ENCODE peak calls at places on chromosomes 6 and 20, in six cellular contexts. One of them, this sample, is unnamed.

GRCh38 chr6:126034671-126035070 is 48.3 kb downstream of the TRMT11 start:
- DNase-seq in HepG2: no peak
- DNase-seq in A549: no peak
- DNase-seq in GM12878: no peak
- DNase-seq in endothelial cell of umbilical vein: no peak
- DNase-seq in K562: no peak
- DNase-seq in this sample: no peak

GRCh38 chr20:39795401-39796272 is 833.5 kb downstream of the DHX35 start:
- DNase-seq in endothelial cell of umbilical vein: no peak
- DNase-seq in K562: no peak
- DNase-seq in HepG2: no peak
- DNase-seq in A549: no peak
- DNase-seq in GM12878: no peak
- DNase-seq in this sample: no peak

GRCh38 chr6:111841822-111842221 is 31.4 kb downstream of the FYN start:
- DNase-seq in A549: no peak
- DNase-seq in endothelial cell of umbilical vein: peak
- DNase-seq in K562: no peak
- DNase-seq in GM12878: peak
- DNase-seq in HepG2: no peak
- DNase-seq in this sample: peak

GRCh38 chr6:152323376-152323775 is 313.8 kb downstream of the SYNE1 start:
- DNase-seq in K562: no peak
- DNase-seq in GM12878: no peak
- DNase-seq in A549: no peak
- DNase-seq in HepG2: no peak
- DNase-seq in endothelial cell of umbilical vein: no peak
- DNase-seq in this sample: no peak

GRCh38 chr6:27174958-27175357 is 72.5 kb upstream of the PRSS16 start:
- DNase-seq in K562: peak
- DNase-seq in endothelial cell of umbilical vein: no peak
- DNase-seq in HepG2: no peak
- DNase-seq in GM12878: no peak
- DNase-seq in A549: no peak
- DNase-seq in this sample: no peak

GRCh38 chr20:60352017-60352416 is 393.8 kb downstream of the CDH26 start:
- DNase-seq in K562: no peak
- DNase-seq in endothelial cell of umbilical vein: no peak
- DNase-seq in HepG2: no peak
- DNase-seq in GM12878: no peak
- DNase-seq in A549: no peak
- DNase-seq in this sample: no peak

GRCh38 chr6:160055378-160055777 is 66.2 kb upstream of the SLC22A1 start:
- DNase-seq in A549: no peak
- DNase-seq in endothelial cell of umbilical vein: no peak
- DNase-seq in HepG2: no peak
- DNase-seq in GM12878: no peak
- DNase-seq in K562: no peak
- DNase-seq in this sample: no peak

GRCh38 chr20:33401042-33401921 is at the start of gene CDK5RAP1:
- DNase-seq in GM12878: peak
- DNase-seq in endothelial cell of umbilical vein: peak
- DNase-seq in A549: peak
- DNase-seq in K562: peak
- DNase-seq in HepG2: peak
- DNase-seq in this sample: peak

GRCh38 chr6:47071681-47072080 is 29.5 kb upstream of the ADGRF1 start:
- DNase-seq in endothelial cell of umbilical vein: no peak
- DNase-seq in A549: no peak
- DNase-seq in K562: no peak
- DNase-seq in HepG2: no peak
- DNase-seq in GM12878: no peak
- DNase-seq in this sample: no peak

GRCh38 chr6:89999995-90000825 is 105.9 kb downstream of the GJA10 start:
- DNase-seq in GM12878: no peak
- DNase-seq in A549: no peak
- DNase-seq in K562: no peak
- DNase-seq in HepG2: no peak
- DNase-seq in endothelial cell of umbilical vein: no peak
- DNase-seq in this sample: no peak

GRCh38 chr6:16901777-16902176 is 140.5 kb upstream of the ATXN1 start:
- DNase-seq in K562: no peak
- DNase-seq in endothelial cell of umbilical vein: peak
- DNase-seq in HepG2: no peak
- DNase-seq in A549: no peak
- DNase-seq in GM12878: no peak
- DNase-seq in this sample: no peak

GRCh38 chr20:43658068-43658722 is 8.7 kb upstream of the MYBL2 start:
- DNase-seq in HepG2: peak
- DNase-seq in GM12878: no peak
- DNase-seq in K562: no peak
- DNase-seq in endothelial cell of umbilical vein: no peak
- DNase-seq in A549: peak
- DNase-seq in this sample: no peak

GRCh38 chr20:15236812-15237211 is 899.4 kb upstream of the FLRT3 start:
- DNase-seq in A549: peak
- DNase-seq in K562: no peak
- DNase-seq in GM12878: peak
- DNase-seq in endothelial cell of umbilical vein: peak
- DNase-seq in HepG2: peak
- DNase-seq in this sample: peak

GRCh38 chr6:161540532-161540931 is 266.7 kb upstream of the AGPAT4 start:
- DNase-seq in A549: no peak
- DNase-seq in K562: no peak
- DNase-seq in HepG2: no peak
- DNase-seq in GM12878: no peak
- DNase-seq in endothelial cell of umbilical vein: no peak
- DNase-seq in this sample: no peak

GRCh38 chr6:153002613-153003293 is at the start of gene MTRF1L:
- DNase-seq in K562: peak
- DNase-seq in GM12878: peak
- DNase-seq in A549: peak
- DNase-seq in endothelial cell of umbilical vein: peak
- DNase-seq in HepG2: peak
- DNase-seq in this sample: peak

GRCh38 chr6:163416640-163417253 is 2.2 kb downstream of the QKI start:
- DNase-seq in GM12878: no peak
- DNase-seq in A549: peak
- DNase-seq in HepG2: peak
- DNase-seq in endothelial cell of umbilical vein: peak
- DNase-seq in K562: no peak
- DNase-seq in this sample: peak

GRCh38 chr6:113995632-113996031 is 24.7 kb upstream of the HDAC2 start:
- DNase-seq in A549: peak
- DNase-seq in GM12878: no peak
- DNase-seq in endothelial cell of umbilical vein: peak
- DNase-seq in HepG2: peak
- DNase-seq in K562: no peak
- DNase-seq in this sample: no peak

GRCh38 chr6:112560651-112561050 is 213.5 kb downstream of the RFPL4B start:
- DNase-seq in endothelial cell of umbilical vein: no peak
- DNase-seq in GM12878: no peak
- DNase-seq in K562: no peak
- DNase-seq in A549: peak
- DNase-seq in HepG2: no peak
- DNase-seq in this sample: peak

GRCh38 chr6:13574571-13575376 is at the start of gene SIRT5:
- DNase-seq in endothelial cell of umbilical vein: peak
- DNase-seq in HepG2: peak
- DNase-seq in K562: peak
- DNase-seq in A549: peak
- DNase-seq in GM12878: peak
- DNase-seq in this sample: peak

GRCh38 chr6:113401231-113401630 is 455.9 kb upstream of the MARCKS start:
- DNase-seq in K562: no peak
- DNase-seq in endothelial cell of umbilical vein: peak
- DNase-seq in GM12878: no peak
- DNase-seq in HepG2: no peak
- DNase-seq in A549: no peak
- DNase-seq in this sample: no peak

GRCh38 chr6:142605922-142606321 is 304.1 kb downstream of the ADGRG6 start:
- DNase-seq in K562: no peak
- DNase-seq in GM12878: no peak
- DNase-seq in A549: no peak
- DNase-seq in HepG2: no peak
- DNase-seq in endothelial cell of umbilical vein: peak
- DNase-seq in this sample: peak

GRCh38 chr6:65760285-65760684 is 53.3 kb upstream of the EYS start:
- DNase-seq in K562: no peak
- DNase-seq in A549: peak
- DNase-seq in GM12878: no peak
- DNase-seq in HepG2: peak
- DNase-seq in endothelial cell of umbilical vein: no peak
- DNase-seq in this sample: no peak

GRCh38 chr6:3379482-3380060 is 77.3 kb downstream of the SLC22A23 start:
- DNase-seq in HepG2: peak
- DNase-seq in endothelial cell of umbilical vein: no peak
- DNase-seq in GM12878: no peak
- DNase-seq in K562: no peak
- DNase-seq in A549: no peak
- DNase-seq in this sample: no peak

GRCh38 chr20:36092424-36093024 is 62.0 kb upstream of the EPB41L1 start:
- DNase-seq in GM12878: no peak
- DNase-seq in HepG2: no peak
- DNase-seq in A549: peak
- DNase-seq in endothelial cell of umbilical vein: peak
- DNase-seq in K562: peak
- DNase-seq in this sample: peak

GRCh38 chr20:47501483-47502270 is at the start of gene NCOA3:
- DNase-seq in K562: peak
- DNase-seq in endothelial cell of umbilical vein: peak
- DNase-seq in A549: peak
- DNase-seq in HepG2: peak
- DNase-seq in GM12878: no peak
- DNase-seq in this sample: peak
- TF ChIP-seq POLR2A in K562: peak
- TF ChIP-seq POLR2A in endothelial cell of umbilical vein: peak
- TF ChIP-seq POLR2A in A549: peak
- TF ChIP-seq POLR2A in HepG2: peak
- TF ChIP-seq POLR2A in GM12878: peak
- TF ChIP-seq POLR2A in this sample: peak

GRCh38 chr6:25352265-25352664 is 73.1 kb downstream of the CARMIL1 start:
- DNase-seq in K562: no peak
- DNase-seq in GM12878: no peak
- DNase-seq in A549: no peak
- DNase-seq in endothelial cell of umbilical vein: no peak
- DNase-seq in HepG2: no peak
- DNase-seq in this sample: no peak
- TF ChIP-seq CTCF in K562: no peak
- TF ChIP-seq CTCF in GM12878: no peak
- TF ChIP-seq CTCF in A549: no peak
- TF ChIP-seq CTCF in endothelial cell of umbilical vein: no peak
- TF ChIP-seq CTCF in HepG2: no peak
- TF ChIP-seq CTCF in this sample: no peak

GRCh38 chr6:85677243-85677956 is 34.7 kb upstream of the SYNCRIP start:
- DNase-seq in K562: no peak
- DNase-seq in A549: no peak
- DNase-seq in HepG2: no peak
- DNase-seq in endothelial cell of umbilical vein: peak
- DNase-seq in GM12878: no peak
- DNase-seq in this sample: peak

GRCh38 chr6:85673198-85674139 is 30.8 kb upstream of the SYNCRIP start:
- DNase-seq in K562: no peak
- DNase-seq in endothelial cell of umbilical vein: no peak
- DNase-seq in GM12878: no peak
- DNase-seq in A549: no peak
- DNase-seq in HepG2: no peak
- DNase-seq in this sample: peak

GRCh38 chr6:85674604-85675003 is 31.9 kb upstream of the SYNCRIP start:
- DNase-seq in HepG2: no peak
- DNase-seq in K562: no peak
- DNase-seq in endothelial cell of umbilical vein: no peak
- DNase-seq in A549: no peak
- DNase-seq in GM12878: no peak
- DNase-seq in this sample: peak

GRCh38 chr6:85676086-85676729 is 33.5 kb upstream of the SYNCRIP start:
- DNase-seq in K562: no peak
- DNase-seq in GM12878: no peak
- DNase-seq in endothelial cell of umbilical vein: peak
- DNase-seq in A549: no peak
- DNase-seq in HepG2: no peak
- DNase-seq in this sample: peak

DNA sequence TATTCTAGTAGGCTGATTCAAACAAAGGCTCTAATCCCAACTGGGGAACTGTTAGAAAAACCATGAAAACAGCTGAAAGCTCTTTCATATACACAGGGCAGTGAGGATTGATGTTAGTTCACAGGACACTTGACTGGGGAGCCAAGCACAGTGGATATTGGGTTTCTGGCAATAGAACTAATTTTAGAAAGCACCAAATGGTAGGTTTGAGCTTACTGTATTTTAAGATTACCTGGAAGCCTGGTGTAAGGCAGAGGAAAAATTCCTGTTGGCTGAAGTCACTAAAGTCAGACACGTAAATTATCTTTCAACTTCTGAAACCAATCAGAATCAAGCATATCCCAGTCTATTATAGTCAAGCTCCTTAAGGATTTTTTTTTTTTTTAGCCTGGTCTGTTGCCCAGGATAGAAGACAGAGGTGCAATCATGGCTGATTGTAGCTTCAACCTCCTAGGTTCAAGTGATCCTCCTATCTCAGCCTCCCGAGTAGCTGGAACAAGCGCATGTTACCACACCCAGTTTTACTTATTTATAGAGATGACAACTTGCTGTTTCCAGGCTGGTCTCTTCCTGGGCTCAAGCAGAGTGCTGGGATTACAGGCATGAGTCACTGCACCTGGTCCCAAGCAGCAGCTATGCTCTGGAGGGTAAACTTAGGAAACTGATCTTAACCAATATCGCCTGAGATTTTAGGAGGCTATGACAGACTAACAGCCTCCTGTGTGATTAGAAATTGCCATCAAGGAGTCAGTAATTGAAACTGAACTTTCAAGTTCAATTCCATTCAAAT is 32.5 kb upstream of the SYNCRIP start:
- DNase-seq in K562: no peak
- DNase-seq in HepG2: no peak
- DNase-seq in endothelial cell of umbilical vein: peak
- DNase-seq in A549: peak
- DNase-seq in GM12878: no peak
- DNase-seq in this sample: peak
- TF ChIP-seq MYC in K562: no peak
- TF ChIP-seq MYC in HepG2: no peak
- TF ChIP-seq MYC in endothelial cell of umbilical vein: no peak
- TF ChIP-seq MYC in A549: no peak
- TF ChIP-seq MYC in GM12878: no peak
- TF ChIP-seq MYC in this sample: no peak

GRCh38 chr20:57829805-57830514 is 120.1 kb upstream of the PMEPA1 start:
- DNase-seq in A549: no peak
- DNase-seq in GM12878: no peak
- DNase-seq in HepG2: no peak
- DNase-seq in endothelial cell of umbilical vein: no peak
- DNase-seq in K562: no peak
- DNase-seq in this sample: no peak
- TF ChIP-seq POLR2A in A549: no peak
- TF ChIP-seq POLR2A in GM12878: no peak
- TF ChIP-seq POLR2A in HepG2: no peak
- TF ChIP-seq POLR2A in endothelial cell of umbilical vein: no peak
- TF ChIP-seq POLR2A in K562: no peak
- TF ChIP-seq POLR2A in this sample: no peak